ENCODE peak calls at places on chromosomes 2 and 18, in ten cellular contexts. One of them, this sample, is unnamed.

GRCh38 chr2:199459286-199460100 is 1.8 kb upstream of the SATB2 start:
- DNase-seq in PC-9: peak
- DNase-seq in mammary epithelial cell: peak
- DNase-seq in thyroid gland: peak
- DNase-seq in transverse colon: peak
- DNase-seq in tibial artery: peak
- DNase-seq in PC-3: peak
- DNase-seq in breast epithelium: peak
- DNase-seq in neural progenitor cell: peak
- DNase-seq in A549: peak
- DNase-seq in this sample: peak

GRCh38 chr18:62716679-62717058 is 1.3 kb downstream of the PHLPP1 start:
- DNase-seq in tibial artery: peak
- DNase-seq in PC-9: peak
- DNase-seq in PC-3: peak
- DNase-seq in neural progenitor cell: peak
- DNase-seq in mammary epithelial cell: peak
- DNase-seq in transverse colon: peak
- DNase-seq in thyroid gland: peak
- DNase-seq in A549: peak
- DNase-seq in breast epithelium: no peak
- DNase-seq in this sample: peak

GRCh38 chr2:234290671-234291070 is 206.2 kb downstream of the ARL4C start:
- DNase-seq in A549: no peak
- DNase-seq in PC-3: no peak
- DNase-seq in tibial artery: no peak
- DNase-seq in thyroid gland: peak
- DNase-seq in transverse colon: peak
- DNase-seq in PC-9: peak
- DNase-seq in breast epithelium: no peak
- DNase-seq in neural progenitor cell: no peak
- DNase-seq in mammary epithelial cell: no peak
- DNase-seq in this sample: no peak

GRCh38 chr2:26561918-26562810 is 79.0 kb downstream of the CIB4 start:
- DNase-seq in neural progenitor cell: no peak
- DNase-seq in mammary epithelial cell: peak
- DNase-seq in PC-9: peak
- DNase-seq in breast epithelium: no peak
- DNase-seq in A549: peak
- DNase-seq in PC-3: no peak
- DNase-seq in transverse colon: peak
- DNase-seq in thyroid gland: peak
- DNase-seq in tibial artery: peak
- DNase-seq in this sample: no peak

GRCh38 chr2:10414000-10414451 is 34.1 kb downstream of the ODC1 start:
- DNase-seq in tibial artery: no peak
- DNase-seq in transverse colon: peak
- DNase-seq in PC-3: peak
- DNase-seq in thyroid gland: peak
- DNase-seq in A549: no peak
- DNase-seq in PC-9: peak
- DNase-seq in neural progenitor cell: no peak
- DNase-seq in breast epithelium: no peak
- DNase-seq in mammary epithelial cell: peak
- DNase-seq in this sample: peak

GRCh38 chr2:136048886-136049832 is 63.7 kb upstream of the DARS1 start:
- DNase-seq in neural progenitor cell: no peak
- DNase-seq in PC-9: no peak
- DNase-seq in A549: no peak
- DNase-seq in tibial artery: no peak
- DNase-seq in PC-3: no peak
- DNase-seq in mammary epithelial cell: no peak
- DNase-seq in thyroid gland: no peak
- DNase-seq in breast epithelium: no peak
- DNase-seq in transverse colon: no peak
- DNase-seq in this sample: no peak

GRCh38 chr2:134739879-134740301 is 21.1 kb upstream of the TMEM163 start:
- DNase-seq in PC-3: peak
- DNase-seq in tibial artery: no peak
- DNase-seq in PC-9: peak
- DNase-seq in mammary epithelial cell: peak
- DNase-seq in thyroid gland: no peak
- DNase-seq in breast epithelium: no peak
- DNase-seq in neural progenitor cell: no peak
- DNase-seq in transverse colon: peak
- DNase-seq in A549: no peak
- DNase-seq in this sample: no peak

GRCh38 chr2:124485659-124486058 is 460.6 kb downstream of the CNTNAP5 start:
- DNase-seq in PC-9: no peak
- DNase-seq in neural progenitor cell: no peak
- DNase-seq in breast epithelium: no peak
- DNase-seq in mammary epithelial cell: no peak
- DNase-seq in A549: no peak
- DNase-seq in tibial artery: no peak
- DNase-seq in PC-3: no peak
- DNase-seq in transverse colon: no peak
- DNase-seq in thyroid gland: no peak
- DNase-seq in this sample: no peak

GRCh38 chr2:55961318-55961911 is 37.8 kb upstream of the EFEMP1 start:
- DNase-seq in neural progenitor cell: peak
- DNase-seq in breast epithelium: no peak
- DNase-seq in mammary epithelial cell: peak
- DNase-seq in thyroid gland: no peak
- DNase-seq in tibial artery: no peak
- DNase-seq in transverse colon: no peak
- DNase-seq in A549: peak
- DNase-seq in PC-3: peak
- DNase-seq in PC-9: peak
- DNase-seq in this sample: peak

GRCh38 chr2:216023055-216023648 is 9.8 kb upstream of the MREG start:
- DNase-seq in thyroid gland: peak
- DNase-seq in PC-9: peak
- DNase-seq in mammary epithelial cell: peak
- DNase-seq in transverse colon: peak
- DNase-seq in PC-3: peak
- DNase-seq in tibial artery: no peak
- DNase-seq in A549: peak
- DNase-seq in neural progenitor cell: peak
- DNase-seq in breast epithelium: no peak
- DNase-seq in this sample: peak

GRCh38 chr2:147843421-147843863 is 1.4 kb upstream of the ACVR2A start:
- DNase-seq in PC-9: no peak
- DNase-seq in mammary epithelial cell: no peak
- DNase-seq in neural progenitor cell: no peak
- DNase-seq in A549: no peak
- DNase-seq in tibial artery: no peak
- DNase-seq in PC-3: no peak
- DNase-seq in thyroid gland: no peak
- DNase-seq in transverse colon: no peak
- DNase-seq in breast epithelium: no peak
- DNase-seq in this sample: peak

GRCh38 chr2:42792087-42792582 is 248 bp downstream of the HAAO start:
- DNase-seq in neural progenitor cell: no peak
- DNase-seq in tibial artery: no peak
- DNase-seq in A549: no peak
- DNase-seq in transverse colon: no peak
- DNase-seq in PC-3: no peak
- DNase-seq in PC-9: no peak
- DNase-seq in thyroid gland: no peak
- DNase-seq in mammary epithelial cell: no peak
- DNase-seq in breast epithelium: no peak
- DNase-seq in this sample: no peak

GRCh38 chr2:75199428-75200011 is at the start of gene TACR1:
- DNase-seq in transverse colon: peak
- DNase-seq in tibial artery: peak
- DNase-seq in breast epithelium: peak
- DNase-seq in thyroid gland: peak
- DNase-seq in A549: peak
- DNase-seq in mammary epithelial cell: peak
- DNase-seq in PC-9: peak
- DNase-seq in neural progenitor cell: peak
- DNase-seq in PC-3: peak
- DNase-seq in this sample: peak

GRCh38 chr18:79481041-79481790 is 85.5 kb downstream of the NFATC1 start:
- DNase-seq in tibial artery: peak
- DNase-seq in A549: no peak
- DNase-seq in PC-3: no peak
- DNase-seq in thyroid gland: no peak
- DNase-seq in breast epithelium: no peak
- DNase-seq in transverse colon: no peak
- DNase-seq in neural progenitor cell: no peak
- DNase-seq in PC-9: no peak
- DNase-seq in mammary epithelial cell: no peak
- DNase-seq in this sample: no peak

GRCh38 chr18:21968334-21968733 is 201.1 kb upstream of the GATA6 start:
- DNase-seq in neural progenitor cell: no peak
- DNase-seq in A549: no peak
- DNase-seq in breast epithelium: no peak
- DNase-seq in PC-9: no peak
- DNase-seq in PC-3: no peak
- DNase-seq in transverse colon: no peak
- DNase-seq in thyroid gland: no peak
- DNase-seq in mammary epithelial cell: no peak
- DNase-seq in tibial artery: no peak
- DNase-seq in this sample: no peak

GRCh38 chr2:20350105-20350712 is 435 bp downstream of the PUM2 start:
- DNase-seq in tibial artery: no peak
- DNase-seq in A549: peak
- DNase-seq in transverse colon: peak
- DNase-seq in thyroid gland: peak
- DNase-seq in neural progenitor cell: no peak
- DNase-seq in breast epithelium: peak
- DNase-seq in PC-3: peak
- DNase-seq in mammary epithelial cell: peak
- DNase-seq in PC-9: no peak
- DNase-seq in this sample: no peak

GRCh38 chr2:233469261-233470006 is 97.1 kb downstream of the USP40 start:
- DNase-seq in tibial artery: peak
- DNase-seq in transverse colon: peak
- DNase-seq in PC-3: no peak
- DNase-seq in breast epithelium: no peak
- DNase-seq in mammary epithelial cell: no peak
- DNase-seq in PC-9: no peak
- DNase-seq in A549: no peak
- DNase-seq in thyroid gland: peak
- DNase-seq in neural progenitor cell: no peak
- DNase-seq in this sample: no peak

GRCh38 chr2:188494906-188495305 is 203.2 kb downstream of the GULP1 start:
- DNase-seq in PC-9: no peak
- DNase-seq in thyroid gland: no peak
- DNase-seq in tibial artery: no peak
- DNase-seq in neural progenitor cell: no peak
- DNase-seq in mammary epithelial cell: no peak
- DNase-seq in A549: no peak
- DNase-seq in transverse colon: no peak
- DNase-seq in PC-3: no peak
- DNase-seq in breast epithelium: no peak
- DNase-seq in this sample: no peak

GRCh38 chr2:239380831-239381708 is 19.8 kb downstream of the HDAC4 start:
- DNase-seq in transverse colon: peak
- DNase-seq in A549: no peak
- DNase-seq in tibial artery: no peak
- DNase-seq in PC-9: no peak
- DNase-seq in breast epithelium: peak
- DNase-seq in PC-3: no peak
- DNase-seq in mammary epithelial cell: no peak
- DNase-seq in thyroid gland: peak
- DNase-seq in neural progenitor cell: no peak
- DNase-seq in this sample: no peak

DNA sequence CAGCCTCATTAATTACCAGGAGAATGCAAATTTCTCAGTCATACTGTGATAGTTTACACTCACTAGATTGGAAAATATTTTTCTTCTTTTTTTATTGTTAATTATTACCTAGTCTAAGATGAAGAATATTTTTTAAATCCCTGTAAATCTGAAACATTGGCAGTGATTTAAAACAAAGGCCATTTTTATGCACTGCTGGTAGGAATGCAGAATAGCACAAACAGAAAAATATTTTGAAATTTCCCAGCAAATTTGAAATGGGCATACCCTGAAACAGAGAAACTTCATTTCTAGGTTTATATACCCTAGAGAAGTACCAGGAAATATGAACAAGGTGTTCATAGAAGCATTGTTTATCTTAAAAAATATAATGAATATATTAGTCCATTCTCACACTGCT is 31.0 kb downstream of the DYNAP start:
- DNase-seq in thyroid gland: no peak
- DNase-seq in neural progenitor cell: no peak
- DNase-seq in PC-3: no peak
- DNase-seq in mammary epithelial cell: no peak
- DNase-seq in breast epithelium: no peak
- DNase-seq in tibial artery: no peak
- DNase-seq in A549: no peak
- DNase-seq in transverse colon: no peak
- DNase-seq in PC-9: no peak
- DNase-seq in this sample: no peak
- TF ChIP-seq CTCF in thyroid gland: no peak
- TF ChIP-seq CTCF in neural progenitor cell: no peak
- TF ChIP-seq CTCF in PC-3: peak
- TF ChIP-seq CTCF in mammary epithelial cell: no peak
- TF ChIP-seq CTCF in breast epithelium: no peak
- TF ChIP-seq CTCF in tibial artery: no peak
- TF ChIP-seq CTCF in A549: no peak
- TF ChIP-seq CTCF in transverse colon: no peak
- TF ChIP-seq CTCF in PC-9: peak
- TF ChIP-seq CTCF in this sample: no peak

GRCh38 chr18:75958683-75959082 is 531.2 kb upstream of the SMIM21 start:
- DNase-seq in tibial artery: no peak
- DNase-seq in thyroid gland: no peak
- DNase-seq in neural progenitor cell: no peak
- DNase-seq in transverse colon: no peak
- DNase-seq in mammary epithelial cell: no peak
- DNase-seq in PC-9: no peak
- DNase-seq in breast epithelium: no peak
- DNase-seq in A549: no peak
- DNase-seq in PC-3: no peak
- DNase-seq in this sample: no peak
- H3K27ac ChIP-seq in tibial artery: no peak
- H3K27ac ChIP-seq in thyroid gland: no peak
- H3K27ac ChIP-seq in neural progenitor cell: no peak
- H3K27ac ChIP-seq in transverse colon: no peak
- H3K27ac ChIP-seq in mammary epithelial cell: no peak
- H3K27ac ChIP-seq in PC-9: no peak
- H3K27ac ChIP-seq in breast epithelium: no peak
- H3K27ac ChIP-seq in A549: no peak
- H3K27ac ChIP-seq in PC-3: no peak
- H3K27ac ChIP-seq in this sample: no peak

GRCh38 chr2:118431188-118431562 is 342.9 kb downstream of the INSIG2 start:
- DNase-seq in breast epithelium: no peak
- DNase-seq in A549: no peak
- DNase-seq in neural progenitor cell: no peak
- DNase-seq in PC-3: peak
- DNase-seq in mammary epithelial cell: peak
- DNase-seq in tibial artery: no peak
- DNase-seq in thyroid gland: no peak
- DNase-seq in PC-9: no peak
- DNase-seq in transverse colon: no peak
- DNase-seq in this sample: no peak
- TF ChIP-seq CTCF in breast epithelium: no peak
- TF ChIP-seq CTCF in A549: peak
- TF ChIP-seq CTCF in neural progenitor cell: peak
- TF ChIP-seq CTCF in PC-3: peak
- TF ChIP-seq CTCF in mammary epithelial cell: no peak
- TF ChIP-seq CTCF in tibial artery: no peak
- TF ChIP-seq CTCF in thyroid gland: no peak
- TF ChIP-seq CTCF in PC-9: peak
- TF ChIP-seq CTCF in transverse colon: no peak
- TF ChIP-seq CTCF in this sample: no peak

GRCh38 chr2:152718909-152719645 is 657 bp downstream of the ARL6IP6 start:
- DNase-seq in mammary epithelial cell: peak
- DNase-seq in PC-3: peak
- DNase-seq in PC-9: peak
- DNase-seq in neural progenitor cell: peak
- DNase-seq in A549: peak
- DNase-seq in breast epithelium: no peak
- DNase-seq in transverse colon: peak
- DNase-seq in tibial artery: no peak
- DNase-seq in thyroid gland: no peak
- DNase-seq in this sample: peak
- H3K27ac ChIP-seq in mammary epithelial cell: peak
- H3K27ac ChIP-seq in PC-3: peak
- H3K27ac ChIP-seq in PC-9: peak
- H3K27ac ChIP-seq in neural progenitor cell: peak
- H3K27ac ChIP-seq in A549: peak
- H3K27ac ChIP-seq in breast epithelium: peak
- H3K27ac ChIP-seq in transverse colon: peak
- H3K27ac ChIP-seq in tibial artery: peak
- H3K27ac ChIP-seq in thyroid gland: peak
- H3K27ac ChIP-seq in this sample: peak